ENCODE peak calls at places on chromosomes 11 and 22, in five cellular contexts. One of them, this sample, is unnamed.

GRCh38 chr11:15941206-15941770 is 415.1 kb downstream of the SOX6 start:
- DNase-seq in HCT116: no peak
- DNase-seq in SK-N-SH: peak
- DNase-seq in H1: peak
- DNase-seq in K562: peak
- DNase-seq in this sample: peak

GRCh38 chr11:59822989-59823566 is 12.5 kb upstream of the MRPL16 start:
- DNase-seq in HCT116: peak
- DNase-seq in SK-N-SH: peak
- DNase-seq in H1: no peak
- DNase-seq in K562: peak
- DNase-seq in this sample: peak

GRCh38 chr11:78851883-78852586 is 277.4 kb upstream of the NARS2 start:
- DNase-seq in HCT116: no peak
- DNase-seq in SK-N-SH: peak
- DNase-seq in H1: no peak
- DNase-seq in K562: no peak
- DNase-seq in this sample: no peak

GRCh38 chr22:29312218-29313125 is 3.0 kb downstream of the RASL10A start:
- DNase-seq in HCT116: no peak
- DNase-seq in SK-N-SH: peak
- DNase-seq in H1: peak
- DNase-seq in K562: no peak
- DNase-seq in this sample: no peak

GRCh38 chr11:125188021-125188420 is 23.5 kb downstream of the PKNOX2 start:
- DNase-seq in HCT116: no peak
- DNase-seq in SK-N-SH: no peak
- DNase-seq in H1: no peak
- DNase-seq in K562: no peak
- DNase-seq in this sample: no peak

GRCh38 chr11:78168539-78169477 is 19.6 kb downstream of the KCTD21 start:
- DNase-seq in HCT116: no peak
- DNase-seq in SK-N-SH: peak
- DNase-seq in H1: no peak
- DNase-seq in K562: no peak
- DNase-seq in this sample: peak

GRCh38 chr11:85718991-85719807 is 33.2 kb upstream of the CCDC89 start:
- DNase-seq in HCT116: peak
- DNase-seq in SK-N-SH: no peak
- DNase-seq in H1: peak
- DNase-seq in K562: no peak
- DNase-seq in this sample: peak

GRCh38 chr11:69641681-69642548 is 959 bp downstream of the CCND1 start:
- DNase-seq in HCT116: no peak
- DNase-seq in SK-N-SH: peak
- DNase-seq in H1: no peak
- DNase-seq in K562: peak
- DNase-seq in this sample: peak

GRCh38 chr22:41380993-41381328 is 781 bp upstream of the TEF start:
- DNase-seq in HCT116: peak
- DNase-seq in SK-N-SH: no peak
- DNase-seq in H1: no peak
- DNase-seq in K562: no peak
- DNase-seq in this sample: peak

GRCh38 chr11:8288166-8288772 is 24.6 kb upstream of the LMO1 start:
- DNase-seq in HCT116: no peak
- DNase-seq in SK-N-SH: no peak
- DNase-seq in H1: no peak
- DNase-seq in K562: no peak
- DNase-seq in this sample: no peak

GRCh38 chr11:68334923-68335322 is 22.5 kb downstream of the LRP5 start:
- DNase-seq in HCT116: no peak
- DNase-seq in SK-N-SH: no peak
- DNase-seq in H1: no peak
- DNase-seq in K562: no peak
- DNase-seq in this sample: no peak

GRCh38 chr11:27916541-27917100 is 191.3 kb downstream of the KIF18A start:
- DNase-seq in HCT116: no peak
- DNase-seq in SK-N-SH: no peak
- DNase-seq in H1: no peak
- DNase-seq in K562: no peak
- DNase-seq in this sample: no peak

GRCh38 chr11:55719608-55720160 is 53.6 kb upstream of the OR5D13 start:
- DNase-seq in HCT116: no peak
- DNase-seq in SK-N-SH: no peak
- DNase-seq in H1: no peak
- DNase-seq in K562: no peak
- DNase-seq in this sample: no peak

GRCh38 chr11:73446766-73447165 is 70.6 kb downstream of the RELT start:
- DNase-seq in HCT116: no peak
- DNase-seq in SK-N-SH: no peak
- DNase-seq in H1: no peak
- DNase-seq in K562: no peak
- DNase-seq in this sample: no peak

DNA sequence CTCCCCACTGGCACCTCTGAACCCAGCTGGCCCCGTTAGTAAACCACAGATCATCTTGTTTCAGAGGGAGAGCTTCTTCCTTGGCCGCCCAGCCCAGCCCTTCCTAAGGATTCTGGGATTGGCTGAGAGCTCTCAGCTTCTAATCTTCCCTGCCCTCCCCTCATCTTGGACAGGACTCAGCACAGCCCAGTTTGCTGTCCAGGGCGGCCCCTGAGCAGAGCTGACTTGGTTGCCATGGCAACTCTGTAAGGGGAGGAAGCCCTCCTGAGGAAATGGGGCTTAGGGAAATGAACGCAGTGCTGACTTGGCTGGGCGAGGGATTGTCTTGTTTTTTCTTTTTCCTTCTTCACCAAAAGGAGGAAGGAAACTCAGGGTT is 4.6 kb downstream of the APOL4 start:
- DNase-seq in HCT116: no peak
- DNase-seq in SK-N-SH: peak
- DNase-seq in H1: no peak
- DNase-seq in K562: peak
- DNase-seq in this sample: peak
- H2AFZ ChIP-seq in HCT116: no peak
- H2AFZ ChIP-seq in SK-N-SH: no peak
- H2AFZ ChIP-seq in H1: peak
- H2AFZ ChIP-seq in K562: peak
- H2AFZ ChIP-seq in this sample: peak

GRCh38 chr22:33921576-33922181 is 1.4 kb upstream of the LARGE1 start:
- DNase-seq in HCT116: no peak
- DNase-seq in SK-N-SH: peak
- DNase-seq in H1: peak
- DNase-seq in K562: no peak
- DNase-seq in this sample: no peak

GRCh38 chr22:33923033-33923432 is 2.8 kb upstream of the LARGE1 start:
- DNase-seq in HCT116: no peak
- DNase-seq in SK-N-SH: no peak
- DNase-seq in H1: no peak
- DNase-seq in K562: no peak
- DNase-seq in this sample: no peak

GRCh38 chr22:33919591-33920501 is at the start of gene LARGE1:
- DNase-seq in HCT116: no peak
- DNase-seq in SK-N-SH: peak
- DNase-seq in H1: peak
- DNase-seq in K562: peak
- DNase-seq in this sample: no peak

GRCh38 chr22:33922268-33922667 is 2.0 kb upstream of the LARGE1 start:
- DNase-seq in HCT116: no peak
- DNase-seq in SK-N-SH: no peak
- DNase-seq in H1: no peak
- DNase-seq in K562: no peak
- DNase-seq in this sample: no peak

DNA sequence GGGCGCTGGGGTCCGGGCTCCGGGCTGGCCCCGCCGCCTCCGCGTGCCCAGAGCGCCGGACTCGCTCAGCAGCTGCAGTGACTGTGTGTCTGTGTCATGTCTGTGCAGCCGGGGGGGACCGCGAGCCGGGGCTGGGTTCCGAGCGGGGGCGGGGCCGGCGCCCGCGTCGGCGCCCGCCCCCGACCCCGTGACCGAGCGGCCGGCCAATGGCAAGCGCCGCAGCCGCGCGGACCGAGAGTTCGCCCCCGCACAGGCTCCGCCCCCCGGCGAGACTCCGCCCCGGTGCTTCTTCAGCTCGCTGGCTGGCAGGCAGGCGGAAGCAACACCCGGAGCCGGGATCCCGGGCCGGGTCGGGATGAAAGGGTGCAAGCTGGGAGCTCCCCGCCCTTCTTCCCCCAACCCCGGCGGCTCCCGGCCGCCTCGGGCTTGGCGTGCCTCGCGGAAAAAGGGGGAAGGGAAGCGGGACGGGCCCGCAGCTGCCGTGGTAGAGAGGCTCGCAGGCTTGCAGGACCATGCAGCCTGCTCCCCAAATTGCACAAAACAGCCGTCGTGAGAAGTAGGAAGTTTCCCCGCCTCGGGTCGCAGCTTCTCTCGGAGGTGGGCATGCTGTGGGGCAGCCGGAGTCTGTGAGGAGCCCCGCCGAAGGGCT is 775 bp upstream of the LARGE1 start:
- DNase-seq in HCT116: peak
- DNase-seq in SK-N-SH: peak
- DNase-seq in H1: peak
- DNase-seq in K562: peak
- DNase-seq in this sample: peak
- TF ChIP-seq POLR2AphosphoS5 in HCT116: peak
- TF ChIP-seq POLR2AphosphoS5 in SK-N-SH: no peak
- TF ChIP-seq POLR2AphosphoS5 in H1: peak
- TF ChIP-seq POLR2AphosphoS5 in K562: no peak
- TF ChIP-seq POLR2AphosphoS5 in this sample: no peak

GRCh38 chr11:10305964-10306918 is 1.4 kb downstream of the ADM start:
- DNase-seq in HCT116: no peak
- DNase-seq in SK-N-SH: peak
- DNase-seq in H1: peak
- DNase-seq in K562: no peak
- DNase-seq in this sample: peak

GRCh38 chr11:10304495-10305261 is at the start of gene ADM:
- DNase-seq in HCT116: peak
- DNase-seq in SK-N-SH: peak
- DNase-seq in H1: peak
- DNase-seq in K562: peak
- DNase-seq in this sample: peak

GRCh38 chr11:10303558-10304363 is 1.1 kb upstream of the ADM start:
- DNase-seq in HCT116: no peak
- DNase-seq in SK-N-SH: peak
- DNase-seq in H1: peak
- DNase-seq in K562: no peak
- DNase-seq in this sample: peak

GRCh38 chr11:10307022-10307410 is 2.1 kb downstream of the ADM start:
- DNase-seq in HCT116: no peak
- DNase-seq in SK-N-SH: no peak
- DNase-seq in H1: no peak
- DNase-seq in K562: no peak
- DNase-seq in this sample: no peak

GRCh38 chr11:10305262-10305963 is 540 bp downstream of the ADM start:
- DNase-seq in HCT116: no peak
- DNase-seq in SK-N-SH: peak
- DNase-seq in H1: peak
- DNase-seq in K562: no peak
- DNase-seq in this sample: no peak
- H2AFZ ChIP-seq in HCT116: no peak
- H2AFZ ChIP-seq in SK-N-SH: peak
- H2AFZ ChIP-seq in H1: no peak
- H2AFZ ChIP-seq in K562: peak
- H2AFZ ChIP-seq in this sample: peak

GRCh38 chr11:61349189-61349751 is 12.4 kb downstream of the CYB561A3 start:
- DNase-seq in HCT116: no peak
- DNase-seq in SK-N-SH: no peak
- DNase-seq in H1: no peak
- DNase-seq in K562: no peak
- DNase-seq in this sample: no peak

GRCh38 chr11:61349916-61350315 is 11.8 kb downstream of the CYB561A3 start:
- DNase-seq in HCT116: no peak
- DNase-seq in SK-N-SH: no peak
- DNase-seq in H1: no peak
- DNase-seq in K562: no peak
- DNase-seq in this sample: no peak

GRCh38 chr11:61350336-61350735 is 11.3 kb downstream of the CYB561A3 start:
- DNase-seq in HCT116: no peak
- DNase-seq in SK-N-SH: no peak
- DNase-seq in H1: no peak
- DNase-seq in K562: no peak
- DNase-seq in this sample: no peak

GRCh38 chr11:61345954-61346814 is 13.2 kb downstream of the TKFC start:
- DNase-seq in HCT116: no peak
- DNase-seq in SK-N-SH: no peak
- DNase-seq in H1: no peak
- DNase-seq in K562: no peak
- DNase-seq in this sample: no peak

DNA sequence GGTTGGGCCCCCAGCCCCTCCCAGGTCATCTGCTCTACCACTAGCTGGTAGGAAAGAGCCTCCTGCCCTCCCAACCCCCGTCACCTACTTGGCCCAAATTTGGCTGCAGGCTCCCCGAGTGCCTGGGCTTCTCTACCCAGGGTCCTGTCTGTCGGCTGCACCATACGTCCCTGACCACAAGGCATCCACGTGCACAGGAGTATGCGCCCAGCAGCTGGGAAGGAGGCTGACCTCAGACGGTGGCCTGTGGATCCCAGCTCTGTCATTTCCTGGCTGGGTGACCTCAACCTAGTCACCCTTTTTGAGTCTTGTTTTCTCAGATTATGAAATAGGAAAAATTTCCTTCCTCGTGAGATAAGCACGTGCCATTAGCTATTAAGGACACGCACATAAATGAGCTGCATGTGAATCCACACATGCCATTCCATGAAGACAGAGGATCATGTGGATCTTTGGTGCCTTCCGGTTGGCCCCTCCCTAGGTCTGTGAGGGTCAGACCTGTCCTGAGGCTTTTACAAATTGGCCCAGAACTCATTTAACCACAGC is 13.7 kb downstream of the CYB561A3 start:
- DNase-seq in HCT116: no peak
- DNase-seq in SK-N-SH: no peak
- DNase-seq in H1: no peak
- DNase-seq in K562: no peak
- DNase-seq in this sample: peak
- TF ChIP-seq POLR2AphosphoS5 in HCT116: peak
- TF ChIP-seq POLR2AphosphoS5 in SK-N-SH: no peak
- TF ChIP-seq POLR2AphosphoS5 in H1: no peak
- TF ChIP-seq POLR2AphosphoS5 in K562: no peak
- TF ChIP-seq POLR2AphosphoS5 in this sample: peak

DNA sequence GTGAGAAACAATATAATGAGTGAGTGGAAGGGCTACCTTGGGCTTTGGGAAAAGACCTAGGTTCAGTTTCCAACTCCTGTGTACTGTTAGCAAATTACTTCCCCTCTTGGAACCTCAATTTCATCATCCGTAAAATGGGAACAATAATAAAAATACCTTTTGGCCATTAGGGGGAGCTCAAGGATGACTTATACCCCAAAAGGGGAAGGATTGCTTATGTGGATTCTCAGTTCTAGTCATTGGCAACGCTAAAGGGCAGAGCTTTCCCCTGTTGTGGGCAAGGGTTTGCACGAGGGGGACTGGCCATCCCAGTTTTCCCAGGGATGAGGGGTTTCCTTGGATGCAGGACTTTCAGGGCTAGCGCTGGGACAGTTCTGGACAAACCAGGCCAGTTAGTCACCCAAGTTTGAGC is 3.1 kb upstream of the COMMD9 start:
- DNase-seq in HCT116: peak
- DNase-seq in SK-N-SH: peak
- DNase-seq in H1: peak
- DNase-seq in K562: peak
- DNase-seq in this sample: peak
- H2AFZ ChIP-seq in HCT116: no peak
- H2AFZ ChIP-seq in SK-N-SH: no peak
- H2AFZ ChIP-seq in H1: no peak
- H2AFZ ChIP-seq in K562: no peak
- H2AFZ ChIP-seq in this sample: no peak

GRCh38 chr11:111441443-111441842 is 62.4 kb upstream of the POU2AF1 start:
- DNase-seq in HCT116: no peak
- DNase-seq in SK-N-SH: no peak
- DNase-seq in H1: no peak
- DNase-seq in K562: no peak
- DNase-seq in this sample: no peak
- TF ChIP-seq POLR2AphosphoS5 in HCT116: no peak
- TF ChIP-seq POLR2AphosphoS5 in SK-N-SH: no peak
- TF ChIP-seq POLR2AphosphoS5 in H1: no peak
- TF ChIP-seq POLR2AphosphoS5 in K562: no peak
- TF ChIP-seq POLR2AphosphoS5 in this sample: no peak